ENCODE peak calls at places on chromosomes 1 and 21, in ten cellular contexts. Y, G, U, A, W, I, H, E, X and T are unnamed samples.
A peak's percentile ranks its signal among the peaks of the same experiment; 100 is the strongest.

GRCh38 chr1:235843458-235843857 is 23.2 kb downstream of the LYST start:
- DNase-seq in Y (peak; percentile 2), G (peak; percentile 59), U (no peak), A (no peak), W (no peak), I (no peak), H (peak; percentile 58), E (no peak), X (peak; percentile 62), T (no peak)

GRCh38 chr1:210944255-210944654 is 189.7 kb downstream of the KCNH1 start:
- DNase-seq in Y (no peak), G (no peak), U (no peak), A (no peak), W (no peak), I (no peak), H (no peak), E (no peak), X (no peak), T (no peak)

GRCh38 chr1:244082969-244083368 is 31.9 kb downstream of the ZBTB18 start:
- DNase-seq in Y (no peak), G (no peak), U (no peak), A (no peak), W (no peak), I (no peak), H (no peak), E (no peak), X (no peak), T (no peak)

GRCh38 chr1:151728151-151728711 is 6.9 kb downstream of the RIIAD1 start:
- DNase-seq in Y (peak; percentile 10), G (peak; percentile 39), U (peak; percentile 23), A (no peak), W (no peak), I (no peak), H (no peak), E (no peak), X (peak; percentile 72), T (no peak)

GRCh38 chr1:72693376-72693775 is 411.0 kb upstream of the NEGR1 start:
- DNase-seq in Y (no peak), G (no peak), U (no peak), A (no peak), W (no peak), I (no peak), H (no peak), E (no peak), X (no peak), T (no peak)

GRCh38 chr1:201065686-201066085 is 42.2 kb upstream of the KIF21B start:
- DNase-seq in Y (no peak), G (no peak), U (no peak), A (no peak), W (no peak), I (no peak), H (no peak), E (no peak), X (no peak), T (no peak)

GRCh38 chr1:205232945-205233397 is 5.2 kb downstream of the TMCC2 start:
- DNase-seq in Y (no peak), G (no peak), U (no peak), A (no peak), W (no peak), I (no peak), H (no peak), E (no peak), X (no peak), T (no peak)

GRCh38 chr1:147665521-147665920 is 4.8 kb downstream of the ACP6 start:
- DNase-seq in Y (no peak), G (no peak), U (no peak), A (no peak), W (no peak), I (no peak), H (peak; percentile 62), E (no peak), X (no peak), T (no peak)

GRCh38 chr1:15168479-15168878 is 14.9 kb downstream of the TMEM51 start:
- DNase-seq in Y (no peak), G (peak; percentile 29), U (no peak), A (no peak), W (no peak), I (no peak), H (no peak), E (no peak), X (peak; percentile 85), T (peak; percentile 54)

GRCh38 chr1:236065509-236066005 is 667 bp upstream of the NID1 start:
- DNase-seq in Y (no peak), G (no peak), U (peak; percentile 10), A (no peak), W (peak; percentile 17), I (peak; percentile 22), H (no peak), E (no peak), X (no peak), T (no peak)

GRCh38 chr1:239856067-239856466 is 235.6 kb upstream of the FMN2 start:
- DNase-seq in Y (no peak), G (no peak), U (no peak), A (no peak), W (no peak), I (no peak), H (no peak), E (no peak), X (no peak), T (no peak)

GRCh38 chr1:172969611-172970010 is 81.1 kb downstream of the TNFSF18 start:
- DNase-seq in Y (no peak), G (no peak), U (no peak), A (no peak), W (no peak), I (no peak), H (no peak), E (no peak), X (peak; percentile 82), T (no peak)

GRCh38 chr1:64854674-64855073 is 109.8 kb downstream of the RAVER2 start:
- DNase-seq in Y (no peak), G (no peak), U (no peak), A (no peak), W (no peak), I (no peak), H (no peak), E (no peak), X (no peak), T (no peak)

GRCh38 chr1:205500240-205501218 is 3.9 kb upstream of the CDK18 start:
- DNase-seq in Y (no peak), G (peak; percentile 23), U (no peak), A (no peak), W (no peak), I (no peak), H (no peak), E (no peak), X (no peak), T (no peak)

GRCh38 chr1:190320952-190321351 is 156.7 kb downstream of the BRINP3 start:
- DNase-seq in Y (no peak), G (peak; percentile 19), U (no peak), A (no peak), W (no peak), I (no peak), H (peak; percentile 30), E (no peak), X (peak; percentile 72), T (no peak)

GRCh38 chr1:24749886-24750285 is 4.6 kb downstream of the CLIC4 start:
- DNase-seq in Y (no peak), G (no peak), U (no peak), A (no peak), W (no peak), I (no peak), H (no peak), E (no peak), X (no peak), T (no peak)

GRCh38 chr1:161200421-161200991 is 1.7 kb upstream of the ADAMTS4 start:
- DNase-seq in Y (no peak), G (peak; percentile 97), U (no peak), A (no peak), W (no peak), I (peak; percentile 30), H (no peak), E (no peak), X (peak; percentile 31), T (no peak)

GRCh38 chr1:71357708-71358107 is 276.9 kb upstream of the ZRANB2 start:
- DNase-seq in Y (no peak), G (no peak), U (peak; percentile 12), A (no peak), W (no peak), I (no peak), H (peak; percentile 62), E (no peak), X (peak; percentile 21), T (no peak)

GRCh38 chr1:77589231-77589630 is 93.2 kb downstream of the ZZZ3 start:
- DNase-seq in Y (no peak), G (no peak), U (no peak), A (no peak), W (no peak), I (no peak), H (no peak), E (no peak), X (no peak), T (no peak)

GRCh38 chr1:3222042-3222692 is 153.2 kb downstream of the PRDM16 start:
- DNase-seq in Y (peak; percentile 55), G (no peak), U (no peak), A (no peak), W (no peak), I (no peak), H (no peak), E (no peak), X (no peak), T (peak; percentile 94)

GRCh38 chr1:92125204-92125603 is 45.1 kb downstream of the BTBD8 start:
- DNase-seq in Y (no peak), G (no peak), U (no peak), A (no peak), W (no peak), I (no peak), H (peak; percentile 71), E (no peak), X (no peak), T (no peak)

GRCh38 chr21:22374218-22374969 is 1376.2 kb downstream of the NCAM2 start:
- DNase-seq in Y (no peak), G (no peak), U (no peak), A (no peak), W (no peak), I (no peak), H (no peak), E (no peak), X (no peak), T (no peak)

GRCh38 chr1:150875197-150876110 is 945 bp downstream of the ARNT start:
- DNase-seq in Y (no peak), G (peak; percentile 46), U (no peak), A (no peak), W (no peak), I (no peak), H (peak; percentile 35), E (no peak), X (peak; percentile 44), T (no peak)

GRCh38 chr1:19696820-19697219 is 32.1 kb downstream of the HTR6 start:
- DNase-seq in Y (no peak), G (no peak), U (no peak), A (no peak), W (no peak), I (no peak), H (no peak), E (no peak), X (no peak), T (no peak)

GRCh38 chr1:54480201-54480848 is 67.7 kb upstream of the ACOT11 start:
- DNase-seq in Y (no peak), G (no peak), U (peak; percentile 62), A (no peak), W (no peak), I (no peak), H (no peak), E (no peak), X (no peak), T (no peak)

GRCh38 chr1:225427249-225428065 is at the start of gene LBR:
- DNase-seq in Y (no peak), G (no peak), U (peak; percentile 71), A (no peak), W (no peak), I (peak; percentile 55), H (no peak), E (no peak), X (peak; percentile 47), T (peak; percentile 77)

GRCh38 chr1:199843856-199844255 is 183.7 kb upstream of the NR5A2 start:
- DNase-seq in Y (no peak), G (no peak), U (no peak), A (no peak), W (no peak), I (no peak), H (no peak), E (no peak), X (peak; percentile 35), T (no peak)

GRCh38 chr1:15246960-15247614 is at the start of gene FHAD1:
- DNase-seq in Y (peak; percentile 74), G (no peak), U (peak; percentile 87), A (peak; percentile 18), W (no peak), I (peak; percentile 59), H (no peak), E (peak; percentile 66), X (peak; percentile 83), T (peak; percentile 58)